ENCODE peak calls at places on chromosomes 2 and 18, in nine cellular contexts. J is heart right ventricle, Q is IMR-90, K is HCT116, Z is Peyer's patch, W is left ventricle myocardium inferior, I is lower lobe of right lung, N is RWPE2, F is mucosa of descending colon. Y is an unnamed sample.

GRCh38 chr2:86396304-86396785 is 44.8 kb upstream of the KDM3A start:
- DNase-seq in J (no peak), Q (peak; percentile 20), K (peak; percentile 33), Z (no peak), W (no peak), I (peak; percentile 51), N (no peak), F (no peak), Y (no peak)

GRCh38 chr2:235170016-235170415 is 218.2 kb downstream of the SH3BP4 start:
- DNase-seq in J (no peak), Q (peak; percentile 43), K (no peak), Z (no peak), W (no peak), I (no peak), N (no peak), F (no peak), Y (no peak)

GRCh38 chr18:50004013-50004412 is 190.7 kb upstream of the ACAA2 start:
- DNase-seq in J (no peak), Q (no peak), K (no peak), Z (no peak), W (no peak), I (no peak), N (no peak), F (no peak), Y (no peak)

GRCh38 chr2:203592470-203592869 is 57.4 kb upstream of the RAPH1 start:
- DNase-seq in J (no peak), Q (no peak), K (no peak), Z (no peak), W (no peak), I (no peak), N (no peak), F (no peak), Y (no peak)

GRCh38 chr2:215917953-215918620 is 95.3 kb downstream of the MREG start:
- DNase-seq in J (no peak), Q (peak; percentile 65), K (no peak), Z (no peak), W (no peak), I (no peak), N (no peak), F (no peak), Y (no peak)

GRCh38 chr2:182506606-182507005 is 79.8 kb upstream of the PDE1A start:
- DNase-seq in J (no peak), Q (peak; percentile 65), K (no peak), Z (no peak), W (no peak), I (no peak), N (no peak), F (no peak), Y (no peak)

GRCh38 chr2:28252308-28252707 is 140.3 kb upstream of the FOSL2 start:
- DNase-seq in J (no peak), Q (no peak), K (no peak), Z (no peak), W (no peak), I (no peak), N (no peak), F (no peak), Y (no peak)

GRCh38 chr2:212609499-212609898 is 70.9 kb upstream of the ERBB4 start:
- DNase-seq in J (no peak), Q (no peak), K (no peak), Z (no peak), W (no peak), I (no peak), N (no peak), F (no peak), Y (no peak)

DNA sequence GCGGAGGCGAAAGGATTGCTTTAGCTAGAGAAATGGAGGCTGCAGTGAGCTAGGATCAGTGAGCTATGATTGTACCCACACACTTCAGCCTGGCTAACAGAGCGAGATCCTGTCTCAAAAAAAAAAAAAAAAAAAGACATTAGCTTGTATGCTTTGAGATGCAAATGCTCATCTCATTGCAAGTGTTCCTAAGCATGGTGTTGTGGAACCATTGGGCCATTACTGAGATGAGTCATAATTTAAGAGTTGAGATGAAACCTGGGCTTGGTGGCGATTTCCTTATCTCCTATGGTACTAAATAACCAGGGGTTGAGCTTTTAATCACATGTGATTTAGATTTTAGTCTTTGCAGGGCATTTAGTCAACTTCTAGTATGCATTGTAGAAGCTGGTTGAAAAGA is 2.2 kb downstream of the PLEKHA3 start:
- DNase-seq in J (no peak), Q (no peak), K (no peak), Z (no peak), W (no peak), I (no peak), N (no peak), F (no peak), Y (no peak)
- H3K4me3 ChIP-seq in J (no peak overlapping the region), Q (no peak overlapping the region), K (no peak overlapping the region), Z (no peak overlapping the region), W (peak overlapping the region; percentile 83), I (peak overlapping the region; percentile 71), N (no peak overlapping the region), F (no peak overlapping the region), Y (peak overlapping the region; percentile 92)

DNA sequence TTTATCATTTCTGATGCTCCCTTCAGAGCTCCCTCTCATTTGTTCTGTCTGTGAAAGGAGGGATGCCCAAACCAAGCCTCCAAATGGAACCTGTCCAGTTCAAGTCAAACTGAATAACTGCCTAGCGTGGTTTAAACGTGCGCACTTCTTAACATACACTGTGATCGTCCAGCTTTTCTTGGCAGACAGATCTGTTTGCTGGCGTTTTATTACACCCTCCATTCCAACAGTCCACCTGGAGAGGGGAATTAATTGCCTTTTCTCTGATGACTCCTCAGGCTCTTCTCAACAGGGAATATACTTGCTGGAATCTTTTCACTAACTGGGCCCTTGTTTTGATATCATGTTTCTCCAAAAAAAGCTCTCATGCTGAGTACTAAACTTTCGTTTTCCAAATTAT is 379.2 kb upstream of the POU3F3 start:
- DNase-seq in J (no peak), Q (no peak), K (no peak), Z (no peak), W (no peak), I (no peak), N (no peak), F (no peak), Y (no peak)
- H3K36me3 ChIP-seq in J (no peaks in the 10 kb centered on the region), Q (no peaks in the 10 kb centered on the region), K (no peaks in the 10 kb centered on the region), Z (no peaks in the 10 kb centered on the region), W (no peaks in the 10 kb centered on the region), I (no peaks in the 10 kb centered on the region), N (no peaks in the 10 kb centered on the region), F (no peaks in the 10 kb centered on the region), Y (no peaks in the 10 kb centered on the region)

GRCh38 chr2:54691439-54692135 is 31.9 kb upstream of the EML6 start:
- DNase-seq in J (no peak), Q (no peak), K (no peak), Z (no peak), W (no peak), I (no peak), N (no peak), F (no peak), Y (no peak)

GRCh38 chr2:54692556-54692955 is 30.9 kb upstream of the EML6 start:
- DNase-seq in J (no peak), Q (no peak), K (no peak), Z (no peak), W (no peak), I (no peak), N (no peak), F (no peak), Y (no peak)

GRCh38 chr2:54685263-54685775 is 38.1 kb upstream of the EML6 start:
- DNase-seq in J (no peak), Q (no peak), K (no peak), Z (no peak), W (no peak), I (no peak), N (no peak), F (no peak), Y (no peak)

GRCh38 chr2:54683596-54683995 is 39.9 kb upstream of the EML6 start:
- DNase-seq in J (no peak), Q (no peak), K (no peak), Z (no peak), W (no peak), I (no peak), N (no peak), F (no peak), Y (no peak)

GRCh38 chr2:54687595-54688152 is 35.8 kb upstream of the EML6 start:
- DNase-seq in J (no peak), Q (no peak), K (no peak), Z (no peak), W (no peak), I (no peak), N (no peak), F (no peak), Y (no peak)
- TF ChIP-seq CTCF in J (no peak), Q (no peak), K (no peak), Z (no peak), W (no peak), I (no peak), N (no peak), F (no peak), Y (no peak)

DNA sequence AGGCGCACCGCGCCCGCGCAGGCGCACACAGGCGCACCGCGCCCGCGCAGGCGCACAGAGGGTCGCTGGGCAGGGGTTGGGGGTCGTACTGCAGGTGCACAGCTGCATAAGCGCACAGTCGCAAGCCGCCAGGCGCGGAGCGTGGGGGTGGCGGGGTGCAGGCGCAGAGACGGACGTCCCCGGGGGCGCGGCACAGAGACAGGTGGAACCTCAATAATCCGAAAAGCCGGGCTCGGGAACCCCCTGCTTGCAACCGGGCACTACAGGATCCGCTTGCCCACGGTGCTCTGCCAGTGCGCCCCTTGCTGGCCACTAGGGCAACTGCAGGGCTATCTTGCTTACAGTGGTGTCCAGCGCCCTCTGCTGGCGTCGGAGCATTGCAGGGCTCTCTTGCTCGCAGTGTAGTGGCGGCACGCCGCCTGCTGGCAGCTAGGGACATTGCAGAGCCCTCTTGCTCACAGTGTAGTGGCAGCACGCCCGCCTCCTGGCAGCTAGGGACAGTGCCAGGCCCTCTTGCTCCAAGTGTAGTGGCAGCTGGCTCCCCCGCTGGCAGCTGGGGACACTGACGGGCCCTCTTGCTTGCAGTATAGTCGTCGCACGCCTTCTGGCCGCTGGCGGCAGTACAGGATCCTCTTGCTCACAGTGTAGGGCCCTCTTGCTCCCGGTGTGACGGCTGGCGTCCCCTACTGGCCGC is 34.9 kb downstream of the FAM110C start:
- DNase-seq in J (peak; percentile 27), Q (peak; percentile 22), K (peak; percentile 75), Z (peak; percentile 75), W (peak; percentile 49), I (peak; percentile 83), N (no peak), F (peak; percentile 71), Y (peak; percentile 73)
- H3K4me3 ChIP-seq in J (no peak overlapping the region), Q (no peak overlapping the region), K (no peak overlapping the region), Z (no peak overlapping the region), W (peak overlapping the region; percentile 43), I (no peak overlapping the region), N (no peak overlapping the region), F (no peak overlapping the region), Y (no peak overlapping the region)

DNA sequence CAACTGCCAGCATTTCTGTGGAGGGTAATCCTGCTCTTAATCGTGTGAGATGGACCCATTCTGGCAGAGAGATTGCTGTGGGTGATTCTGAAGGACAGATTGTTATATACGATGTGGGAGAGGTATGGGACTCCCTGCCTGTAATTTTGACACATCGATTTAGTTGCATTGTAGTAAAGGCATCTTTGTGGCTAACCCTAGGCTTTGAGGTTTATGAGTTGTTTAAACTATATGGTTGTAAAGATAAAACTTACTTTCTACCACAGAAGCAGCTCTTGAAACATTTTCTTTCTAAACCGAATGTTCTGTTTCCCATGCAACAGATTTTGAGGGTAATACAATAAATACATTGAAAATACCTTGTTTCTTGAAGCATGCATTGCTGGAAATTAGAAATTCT is 58.5 kb downstream of the DYNC1I2 start:
- DNase-seq in J (no peak), Q (no peak), K (no peak), Z (no peak), W (no peak), I (no peak), N (no peak), F (no peak), Y (no peak)
- H3K36me3 ChIP-seq in J (peaks cover 98% of the 10 kb centered on the region), Q (peaks cover 32% of the 10 kb centered on the region), K (peaks cover 23% of the 10 kb centered on the region), Z (no peaks in the 10 kb centered on the region), W (peaks cover 94% of the 10 kb centered on the region), I (peaks cover 93% of the 10 kb centered on the region), N (peaks cover 88% of the 10 kb centered on the region), F (no peaks in the 10 kb centered on the region), Y (peaks cover 76% of the 10 kb centered on the region)